ENCODE peak calls at places on chromosomes 6 and 20, in five cellular contexts. W is K562, O is A549, U is GM23338, Y is HepG2. N is an unnamed sample.

GRCh38 chr6:42279144-42279781 is 61.6 kb upstream of the MRPS10 start:
- DNase-seq in U (no peak), Y (no peak), O (peak; percentile 18), W (no peak), N (no peak)

GRCh38 chr6:18302561-18303439 is 38.5 kb upstream of the DEK start:
- DNase-seq in U (peak; percentile 65), O (peak; percentile 19), W (no peak), Y (peak; percentile 48), N (no peak)

GRCh38 chr20:58557713-58558335 is 42.6 kb upstream of the APCDD1L start:
- DNase-seq in U (no peak), W (no peak), O (no peak), Y (no peak), N (no peak)

GRCh38 chr6:36985963-36986703 is at the start of gene MTCH1:
- DNase-seq in Y (peak; percentile 81), O (peak; percentile 81), U (peak; percentile 88), W (peak; percentile 98), N (peak; percentile 43)

GRCh38 chr6:43497129-43497396 is 13.1 kb downstream of the LRRC73 start:
- DNase-seq in W (no peak), Y (no peak), O (no peak), U (no peak), N (no peak)

GRCh38 chr6:154526997-154527396 is 16.5 kb upstream of the CNKSR3 start:
- DNase-seq in Y (no peak), U (no peak), O (no peak), W (no peak), N (no peak)

GRCh38 chr6:38504996-38505395 is 134.7 kb downstream of the BTBD9 start:
- DNase-seq in U (no peak), Y (no peak), W (no peak), O (no peak), N (no peak)

GRCh38 chr20:63381781-63382431 is 20.8 kb upstream of the CHRNA4 start:
- DNase-seq in Y (no peak), O (no peak), U (peak; percentile 69), W (peak; percentile 77), N (no peak)

GRCh38 chr6:24906314-24906713 is 29.4 kb downstream of the RIPOR2 start:
- DNase-seq in W (no peak), Y (no peak), O (no peak), U (no peak), N (no peak)

GRCh38 chr6:8243462-8243861 is 141.1 kb upstream of the EEF1E1 start:
- DNase-seq in Y (no peak), W (no peak), O (peak; percentile 1), U (no peak), N (no peak)

GRCh38 chr6:111230351-111231077 is 143.2 kb downstream of the SLC16A10 start:
- DNase-seq in W (no peak), O (no peak), U (no peak), Y (no peak), N (no peak)

GRCh38 chr20:59515906-59516209 is 88.5 kb upstream of the PHACTR3 start:
- DNase-seq in O (no peak), Y (no peak), W (no peak), U (no peak), N (no peak)

GRCh38 chr20:61434361-61434781 is 182.3 kb downstream of the CDH4 start:
- DNase-seq in O (no peak), Y (no peak), U (no peak), W (no peak), N (no peak)

GRCh38 chr20:50670126-50670862 is 21.0 kb downstream of the RIPOR3 start:
- DNase-seq in W (no peak), O (peak; percentile 84), U (no peak), Y (peak; percentile 89), N (no peak)

GRCh38 chr6:6715465-6715864 is 126.9 kb downstream of the LY86 start:
- DNase-seq in O (no peak), W (no peak), U (no peak), Y (no peak), N (no peak)

GRCh38 chr6:129444683-129445082 is 265.3 kb downstream of the ARHGAP18 start:
- DNase-seq in W (no peak), U (no peak), Y (no peak), O (no peak), N (no peak)

GRCh38 chr6:13872681-13873080 is 52.1 kb upstream of the RNF182 start:
- DNase-seq in Y (no peak), O (no peak), W (no peak), U (no peak), N (no peak)

GRCh38 chr6:27882624-27883023 is 29.6 kb downstream of the OR2B2 start:
- DNase-seq in O (no peak), Y (no peak), U (peak; percentile 84), W (no peak), N (no peak)

GRCh38 chr6:40986871-40987270 is 52.1 kb downstream of the UNC5CL start:
- DNase-seq in W (no peak), Y (no peak), U (no peak), O (no peak), N (no peak)

GRCh38 chr6:40990301-40990700 is 48.7 kb downstream of the UNC5CL start:
- DNase-seq in Y (no peak), U (peak; percentile 14), O (no peak), W (no peak), N (no peak)

GRCh38 chr6:40986364-40986763 is 52.7 kb downstream of the UNC5CL start:
- DNase-seq in Y (no peak), W (no peak), O (no peak), U (no peak), N (no peak)

GRCh38 chr6:40989204-40990179 is 49.5 kb downstream of the UNC5CL start:
- DNase-seq in Y (no peak), U (no peak), W (no peak), O (no peak), N (no peak)

DNA sequence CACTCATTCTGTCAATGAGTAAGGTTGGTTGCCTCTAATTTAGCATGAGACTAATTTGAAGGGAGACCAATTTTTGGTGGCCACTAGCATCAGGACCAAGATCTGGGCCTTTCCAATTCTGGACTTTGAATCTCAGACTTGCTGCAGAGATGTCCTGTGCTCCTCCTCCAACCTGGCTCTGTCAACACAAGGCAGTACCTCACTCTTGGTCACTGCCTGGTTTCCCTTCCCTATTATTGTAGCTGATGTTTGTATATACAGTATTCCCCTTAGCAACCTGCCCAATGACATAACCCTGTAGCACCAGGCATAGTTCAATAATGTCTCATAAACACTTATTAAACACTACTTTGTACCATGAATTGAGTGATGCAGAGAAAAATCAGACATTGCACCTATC is 50.4 kb downstream of the UNC5CL start:
- DNase-seq in Y (no peak), W (no peak), O (peak; percentile 22), U (no peak), N (no peak)
- TF ChIP-seq JUNB in Y (no peak), W (no peak), O (no peak), U (no peak), N (no peak)

GRCh38 chr6:127102299-127102698 is 16.2 kb upstream of the RSPO3 start:
- DNase-seq in O (peak; percentile 97), Y (no peak), W (no peak), U (no peak), N (no peak)
- TF ChIP-seq JUNB in O (peak; percentile 100), Y (no peak), W (no peak), U (no peak), N (no peak)

DNA sequence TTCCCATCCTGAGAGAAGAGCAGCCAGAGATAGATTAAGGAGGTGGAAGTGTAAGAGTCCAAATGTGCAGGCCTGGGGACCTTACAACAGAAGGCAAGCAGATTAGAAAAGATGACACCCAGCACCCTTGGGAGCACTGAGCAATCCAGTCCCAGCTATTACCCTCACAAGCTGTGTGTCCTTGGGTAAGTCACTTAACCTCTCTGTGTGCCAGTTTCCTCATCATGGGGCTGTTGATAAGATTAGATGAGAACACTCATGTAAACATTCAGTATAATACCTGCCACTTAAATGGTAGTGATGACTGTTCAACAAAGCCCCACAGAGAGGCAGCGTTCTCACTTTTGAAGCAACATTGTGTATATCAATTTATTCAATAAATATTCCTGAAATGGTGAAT is 114.8 kb upstream of the CST7 start:
- DNase-seq in O (no peak), W (no peak), U (no peak), Y (no peak), N (no peak)
- TF ChIP-seq JUNB in O (no peak), W (no peak), U (no peak), Y (no peak), N (no peak)

GRCh38 chr20:31570021-31570463 is 35.0 kb upstream of the ID1 start:
- DNase-seq in O (no peak), U (no peak), Y (peak; percentile 44), W (no peak), N (no peak)

GRCh38 chr20:31573555-31574295 is 31.4 kb upstream of the ID1 start:
- DNase-seq in W (no peak), O (peak; percentile 60), U (no peak), Y (peak; percentile 82), N (no peak)

GRCh38 chr20:31570735-31571617 is 34.1 kb upstream of the ID1 start:
- DNase-seq in W (no peak), O (no peak), U (no peak), Y (peak; percentile 33), N (no peak)

GRCh38 chr20:31572042-31572700 is 32.9 kb upstream of the ID1 start:
- DNase-seq in Y (no peak), O (no peak), W (no peak), U (peak; percentile 80), N (no peak)

DNA sequence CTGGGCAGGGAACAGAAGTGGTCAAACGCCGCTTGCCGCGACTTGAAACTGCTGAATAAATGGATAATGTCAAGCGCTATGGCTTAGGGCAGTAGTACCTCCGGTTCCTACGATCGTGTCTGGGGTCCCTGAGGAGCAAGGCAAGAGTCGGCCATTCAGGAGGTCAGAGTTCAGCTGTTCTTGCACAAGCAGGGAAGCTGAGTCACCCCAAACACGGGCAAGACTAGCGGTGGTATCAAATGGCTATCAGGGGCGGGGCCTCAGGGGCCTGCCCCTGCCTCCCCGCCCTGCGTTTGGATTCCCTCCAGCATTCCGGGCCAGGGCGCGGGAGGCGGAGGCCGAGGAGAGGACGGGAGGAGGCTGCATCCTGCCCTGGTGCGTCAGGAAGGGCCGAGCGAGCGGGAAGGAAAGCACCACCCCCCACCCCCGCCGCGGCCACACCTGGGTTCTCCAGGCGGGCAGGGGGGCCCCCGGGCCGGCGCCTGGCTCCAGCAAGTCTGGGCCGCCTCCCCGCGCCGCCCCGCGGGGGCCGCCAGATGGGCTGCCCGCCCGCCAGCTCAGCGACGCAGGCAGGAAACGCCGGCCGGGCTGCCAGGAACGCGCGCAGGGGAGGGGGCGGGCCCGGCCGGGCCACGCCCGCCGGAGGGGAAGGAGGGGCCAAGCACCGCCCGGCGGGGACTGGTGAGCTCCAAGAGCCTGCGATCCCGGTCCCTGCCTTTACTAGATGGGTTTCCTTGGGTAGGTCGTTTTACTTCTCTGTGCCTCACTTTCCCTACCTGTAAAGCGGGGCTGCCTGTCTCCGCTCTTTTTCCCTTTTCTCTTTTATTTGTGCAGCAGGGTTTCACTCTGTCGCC is 32.2 kb upstream of the ID1 start:
- DNase-seq in W (peak; percentile 96), Y (peak; percentile 100), U (peak; percentile 100), O (peak; percentile 99), N (peak; percentile 41)
- TF ChIP-seq JUNB in W (no peak), Y (peak; percentile 98), U (no peak), O (peak; percentile 75), N (no peak)

DNA sequence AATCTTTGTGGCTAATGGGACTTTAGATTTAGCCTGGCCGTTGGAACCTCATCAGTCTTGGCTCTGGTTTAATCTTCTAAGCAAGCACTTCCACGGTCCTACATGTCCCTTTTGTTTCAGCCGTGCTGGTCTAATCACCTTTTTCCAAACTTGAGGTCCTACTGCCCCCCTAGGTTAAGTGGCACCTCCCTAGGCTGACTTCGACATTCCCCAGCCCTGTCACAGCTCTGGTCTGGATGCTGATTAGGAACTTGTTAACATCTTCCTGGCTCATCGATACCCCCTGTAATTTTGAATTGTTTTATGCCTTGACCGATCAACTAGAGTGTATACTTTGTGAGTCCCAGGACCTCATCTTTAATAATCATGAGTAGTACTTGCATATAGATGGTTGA is 56.6 kb downstream of the OTOR start:
- DNase-seq in W (no peak), U (no peak), O (no peak), Y (no peak), N (no peak)
- TF ChIP-seq JUNB in W (no peak), U (no peak), O (no peak), Y (no peak), N (no peak)

GRCh38 chr6:78300885-78301284 is 566.5 kb upstream of the IRAK1BP1 start:
- DNase-seq in Y (no peak), W (no peak), U (no peak), O (no peak), N (no peak)
- TF ChIP-seq JUNB in Y (no peak), W (no peak), U (no peak), O (no peak), N (no peak)